ENCODE peak calls at places on chromosomes 4 and X, in nine cellular contexts. N, Y, R, O, H, X, J, F and K are unnamed samples.
A peak's percentile ranks its signal among the peaks of the same experiment; 100 is the strongest.

GRCh38 chr4:83013420-83013867 is 2.8 kb upstream of the LIN54 start:
- DNase-seq in N (no peak), Y (no peak), R (no peak), O (no peak), H (peak; percentile 71), X (no peak), J (no peak), F (no peak), K (peak; percentile 3)

GRCh38 chr4:172232966-172233365 is 419.8 kb downstream of the GALNTL6 start:
- DNase-seq in N (peak; percentile 18), Y (peak; percentile 45), R (no peak), O (no peak), H (no peak), X (no peak), J (no peak), F (no peak), K (peak; percentile 2)

GRCh38 chr4:152937535-152938236 is 1.6 kb downstream of the FHDC1 start:
- DNase-seq in N (no peak), Y (no peak), R (peak; percentile 52), O (peak; percentile 34), H (peak; percentile 5), X (no peak), J (no peak), F (peak; percentile 45), K (peak; percentile 55)

GRCh38 chrX:12065251-12065650 is 73.0 kb upstream of the FRMPD4 start:
- DNase-seq in N (peak; percentile 63), Y (peak; percentile 14), R (no peak), O (no peak), H (no peak), X (no peak), J (no peak), F (no peak), K (peak; percentile 36)

GRCh38 chrX:107880054-107880610 is 54.5 kb downstream of the MID2 start:
- DNase-seq in N (no peak), Y (no peak), R (no peak), O (no peak), H (no peak), X (no peak), J (no peak), F (no peak), K (no peak)

GRCh38 chr4:102578819-102579218 is 77.7 kb downstream of the NFKB1 start:
- DNase-seq in N (peak; percentile 77), Y (no peak), R (no peak), O (no peak), H (no peak), X (no peak), J (no peak), F (no peak), K (no peak)

GRCh38 chr4:178244785-178245184 is 802.5 kb upstream of the AGA start:
- DNase-seq in N (no peak), Y (no peak), R (no peak), O (no peak), H (no peak), X (no peak), J (no peak), F (no peak), K (no peak)

GRCh38 chr4:54152846-54153600 is 53.1 kb downstream of the GSX2 start:
- DNase-seq in N (no peak), Y (peak; percentile 43), R (no peak), O (no peak), H (no peak), X (peak; percentile 49), J (no peak), F (no peak), K (peak; percentile 78)

GRCh38 chrX:154135458-154136229 is 8.4 kb upstream of the OPN1LW start:
- DNase-seq in N (no peak), Y (no peak), R (no peak), O (no peak), H (no peak), X (no peak), J (no peak), F (no peak), K (no peak)

GRCh38 chr4:173766231-173766630 is 236.2 kb upstream of the HAND2 start:
- DNase-seq in N (no peak), Y (no peak), R (no peak), O (no peak), H (no peak), X (no peak), J (no peak), F (no peak), K (no peak)

GRCh38 chr4:77190053-77190452 is 33.0 kb downstream of the CCNG2 start:
- DNase-seq in N (peak; percentile 33), Y (no peak), R (no peak), O (no peak), H (no peak), X (no peak), J (no peak), F (no peak), K (peak; percentile 31)

GRCh38 chr4:10456270-10457254 is 664 bp downstream of the ZNF518B start:
- DNase-seq in N (peak; percentile 55), Y (peak; percentile 41), R (peak; percentile 66), O (peak; percentile 60), H (peak; percentile 19), X (no peak), J (peak; percentile 25), F (peak; percentile 50), K (peak; percentile 72)